ENCODE peak calls at places on chromosomes 3 and 15, in eight cellular contexts. E is uterus, I is A549, Y is fibroblast of the aortic adventitia, D is WTC11, X is astrocyte of the spinal cord, R is nephron progenitor cell, J is AG04450. A is an unnamed sample.

GRCh38 chr3:81723732-81724313 is 37.6 kb downstream of the GBE1 start:
- DNase-seq in X (peak; percentile 69), D (no peak), J (no peak), Y (peak; percentile 60), E (no peak), R (no peak), I (peak; percentile 56), A (no peak)

GRCh38 chr3:175129126-175129525 is 270.0 kb downstream of the NAALADL2 start:
- DNase-seq in R (no peak), X (peak; percentile 50), D (no peak), E (no peak), J (no peak), I (no peak), Y (peak; percentile 16), A (no peak)

GRCh38 chr3:73653877-73654276 is 29.1 kb upstream of the PDZRN3 start:
- DNase-seq in R (no peak), D (no peak), I (no peak), J (no peak), E (no peak), X (peak; percentile 41), Y (no peak), A (no peak)

GRCh38 chr15:45705510-45706473 is 71.0 kb downstream of the SQOR start:
- DNase-seq in E (peak; percentile 74), J (peak; percentile 66), X (peak; percentile 89), Y (peak; percentile 90), D (peak; percentile 78), I (peak; percentile 79), R (peak; percentile 78), A (peak; percentile 56)

GRCh38 chr15:40501487-40501886 is 30.7 kb downstream of the CHST14 start:
- DNase-seq in D (no peak), X (no peak), R (no peak), I (no peak), E (no peak), Y (no peak), J (no peak), A (no peak)

GRCh38 chr3:69090021-69090420 is 5.3 kb downstream of the ARL6IP5 start:
- DNase-seq in E (no peak), D (no peak), I (no peak), R (no peak), X (peak; percentile 73), J (peak; percentile 52), Y (peak; percentile 77), A (no peak)

GRCh38 chr3:190088890-190089289 is 31.8 kb downstream of the P3H2 start:
- DNase-seq in D (no peak), J (no peak), Y (peak; percentile 33), X (no peak), R (no peak), E (no peak), I (no peak), A (no peak)

GRCh38 chr3:38094999-38095398 is 41.9 kb downstream of the ACAA1 start:
- DNase-seq in E (no peak), J (no peak), D (no peak), R (no peak), I (no peak), X (no peak), Y (no peak), A (no peak)

GRCh38 chr3:136353461-136353860 is 103.3 kb downstream of the PCCB start:
- DNase-seq in R (no peak), Y (no peak), I (no peak), E (no peak), X (no peak), J (no peak), D (no peak), A (no peak)

GRCh38 chr3:10510086-10510742 is 4.8 kb upstream of the ATP2B2 start:
- DNase-seq in X (no peak), Y (no peak), D (no peak), E (no peak), I (no peak), J (no peak), R (no peak), A (no peak)

GRCh38 chr15:56492786-56493555 is 28.0 kb upstream of the MNS1 start:
- DNase-seq in D (no peak), I (no peak), E (no peak), X (no peak), R (no peak), J (no peak), Y (no peak), A (no peak)

GRCh38 chr15:89813381-89814111 is 1.1 kb downstream of the ANPEP start:
- DNase-seq in D (no peak), R (no peak), X (no peak), I (no peak), Y (no peak), J (no peak), E (no peak), A (no peak)

GRCh38 chr3:108184824-108185223 is 37.4 kb downstream of the IFT57 start:
- DNase-seq in I (no peak), Y (no peak), E (no peak), J (no peak), D (no peak), R (no peak), X (no peak), A (no peak)

GRCh38 chr3:108190346-108190745 is 31.9 kb downstream of the IFT57 start:
- DNase-seq in R (no peak), I (no peak), Y (no peak), E (no peak), X (no peak), J (no peak), D (no peak), A (no peak)

GRCh38 chr3:108185536-108185935 is 36.7 kb downstream of the IFT57 start:
- DNase-seq in E (no peak), Y (no peak), I (no peak), X (no peak), J (no peak), D (no peak), R (no peak), A (no peak)

GRCh38 chr3:108183971-108184370 is 38.3 kb downstream of the IFT57 start:
- DNase-seq in E (no peak), I (no peak), R (no peak), Y (no peak), X (no peak), D (no peak), J (no peak), A (no peak)

DNA sequence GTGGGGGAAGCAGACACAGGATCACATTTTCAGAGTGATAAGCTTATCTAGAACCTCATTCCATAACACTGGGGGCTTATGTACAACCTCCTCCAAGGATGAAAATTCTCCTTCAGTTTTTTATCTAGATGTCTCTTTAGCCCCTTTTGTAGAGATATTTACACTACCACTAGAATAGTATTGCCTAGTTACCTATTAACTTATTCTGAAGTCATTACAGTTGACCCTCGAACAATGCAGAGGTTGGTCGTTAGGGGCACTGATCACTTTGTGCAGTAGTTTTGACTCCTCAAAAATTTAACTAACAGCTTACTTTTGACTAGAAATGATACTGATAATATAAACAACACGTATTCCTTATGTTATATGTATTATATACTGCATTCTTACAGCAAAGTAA is 32.7 kb downstream of the IFT57 start:
- DNase-seq in R (no peak), D (no peak), Y (no peak), E (no peak), J (no peak), X (no peak), I (no peak), A (no peak)
- TF ChIP-seq CTCF in R (no peak), D (no peak), Y (no peak), E (no peak), J (no peak), X (no peak), I (no peak), A (no peak)

DNA sequence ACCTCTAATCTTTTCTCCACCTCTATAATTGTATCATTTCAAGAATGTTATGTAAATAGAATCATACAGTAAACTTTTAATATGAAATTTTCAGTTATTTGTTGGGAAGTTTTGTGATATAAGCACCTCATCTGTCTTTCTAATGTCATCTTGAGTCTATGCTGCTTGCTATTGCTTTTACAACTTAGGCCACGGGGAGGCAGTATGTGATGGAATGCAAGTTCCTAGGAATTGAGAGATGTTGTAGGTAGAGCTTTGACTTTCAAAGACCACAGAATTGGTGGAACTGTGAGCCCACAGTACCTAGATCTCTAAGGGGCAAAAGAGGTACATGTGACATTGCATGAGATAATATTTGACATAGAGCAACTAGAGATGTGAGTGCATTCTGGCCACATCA is 328.3 kb downstream of the MFSD1 start:
- DNase-seq in I (peak; percentile 29), D (peak; percentile 56), J (no peak), X (no peak), R (no peak), E (no peak), Y (peak; percentile 18), A (no peak)
- TF ChIP-seq CTCF in I (peak; percentile 40), D (peak; percentile 30), J (peak; percentile 13), X (peak; percentile 19), R (peak; percentile 27), E (no peak), Y (peak; percentile 33), A (no peak)

GRCh38 chr15:69762373-69763148 is 309.9 kb downstream of the RPLP1 start:
- DNase-seq in I (no peak), D (peak; percentile 51), X (no peak), R (no peak), E (no peak), Y (no peak), J (no peak), A (no peak)
- TF ChIP-seq CTCF in I (peak; percentile 10), D (peak; percentile 27), X (peak; percentile 22), R (no peak), E (no peak), Y (no peak), J (no peak), A (no peak)

GRCh38 chr3:186207515-186207914 is 98.6 kb upstream of the ETV5 start:
- DNase-seq in I (no peak), Y (no peak), X (no peak), E (no peak), J (no peak), R (no peak), D (no peak), A (no peak)

GRCh38 chr3:186209810-186210752 is 101.2 kb upstream of the ETV5 start:
- DNase-seq in E (no peak), D (peak; percentile 26), J (peak; percentile 26), I (no peak), X (peak; percentile 84), R (peak; percentile 39), Y (peak; percentile 57), A (peak; percentile 87)

GRCh38 chr3:186211101-186211500 is 102.2 kb upstream of the ETV5 start:
- DNase-seq in J (no peak), I (no peak), D (no peak), X (no peak), Y (no peak), R (no peak), E (no peak), A (no peak)

GRCh38 chr3:186212611-186213010 is 103.7 kb upstream of the ETV5 start:
- DNase-seq in J (no peak), E (no peak), I (no peak), X (no peak), R (no peak), Y (no peak), D (no peak), A (no peak)

DNA sequence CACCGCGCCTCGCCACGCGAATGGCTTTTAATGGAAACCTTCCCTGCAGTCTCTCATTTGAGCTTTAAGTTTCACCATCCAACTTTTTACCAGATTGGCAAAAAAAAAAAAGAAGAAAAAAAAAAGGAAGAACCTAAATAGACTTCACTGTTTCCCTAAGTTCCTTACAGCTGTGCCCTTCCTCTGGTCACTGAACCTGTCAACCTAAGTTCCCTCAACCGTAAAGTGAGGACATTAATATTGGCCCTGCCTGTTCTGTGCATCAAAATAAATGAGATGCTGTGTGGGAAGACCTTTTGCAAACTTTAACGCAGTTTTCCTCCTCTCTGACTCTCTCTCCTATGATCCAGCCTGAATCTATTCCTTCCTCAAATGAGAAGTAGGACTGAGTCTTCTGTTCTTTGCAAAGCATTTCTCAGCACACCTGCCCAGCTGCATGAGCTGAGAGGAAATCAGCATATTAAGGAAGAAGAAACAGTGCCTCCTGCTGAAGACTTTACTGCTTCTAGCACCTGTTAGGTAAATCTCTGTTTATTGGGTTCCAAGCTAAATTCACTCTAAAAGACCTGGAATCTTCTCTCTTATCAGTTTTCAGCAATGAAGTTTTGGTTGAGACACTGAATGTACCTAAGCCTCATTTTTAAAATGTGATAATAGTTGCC is 99.6 kb upstream of the ETV5 start:
- DNase-seq in Y (no peak), E (no peak), D (no peak), I (no peak), X (no peak), J (no peak), R (no peak), A (no peak)
- TF ChIP-seq CTCF in Y (no peak), E (no peak), D (no peak), I (no peak), X (no peak), J (no peak), R (no peak), A (no peak)

A was measured in dorsolateral prefrontal cortex.